ENCODE peak calls at places on chromosomes 5 and 9, in eight cellular contexts. T is Peyer's patch, R is astrocyte of the cerebellum, W is Caco-2, O is GM10248, K is fibroblast of pulmonary artery, N is WERI-Rb-1, C is mammary epithelial cell. Y is an unnamed sample.
A peak's percentile ranks its signal among the peaks of the same experiment; 100 is the strongest.

GRCh38 chr5:170397059-170397458 is 7.9 kb upstream of the KCNMB1 start:
- DNase-seq in T (no peak), R (no peak), W (no peak), O (no peak), K (no peak), N (no peak), C (no peak), Y (no peak)

GRCh38 chr5:168364738-168365550 is 73.5 kb downstream of the WWC1 start:
- DNase-seq in T (no peak), R (peak; percentile 9), W (peak; percentile 86), O (no peak), K (peak; percentile 42), N (no peak), C (peak; percentile 60), Y (peak; percentile 66)

GRCh38 chr5:123035950-123036390 is 555 bp downstream of the PPIC start:
- DNase-seq in T (no peak), R (peak; percentile 5), W (peak; percentile 70), O (peak; percentile 42), K (peak; percentile 50), N (peak; percentile 43), C (peak; percentile 47), Y (peak; percentile 57)

GRCh38 chr5:143229896-143230675 is 173.4 kb downstream of the NR3C1 start:
- DNase-seq in T (no peak), R (no peak), W (no peak), O (peak; percentile 82), K (no peak), N (no peak), C (no peak), Y (peak; percentile 38)

GRCh38 chr5:180644129-180644824 is 5.1 kb downstream of the FLT4 start:
- DNase-seq in T (no peak), R (no peak), W (no peak), O (no peak), K (no peak), N (no peak), C (no peak), Y (no peak)

GRCh38 chr9:6270896-6271295 is 55.3 kb downstream of the IL33 start:
- DNase-seq in T (no peak), R (no peak), W (no peak), O (no peak), K (no peak), N (no peak), C (peak; percentile 6), Y (no peak)

GRCh38 chr9:78103971-78104433 is 72.4 kb upstream of the GNAQ start:
- DNase-seq in T (no peak), R (no peak), W (no peak), O (no peak), K (no peak), N (no peak), C (no peak), Y (no peak)

GRCh38 chr9:38067892-38068615 is 973 bp downstream of the SHB start:
- DNase-seq in T (no peak), R (no peak), W (peak; percentile 20), O (no peak), K (no peak), N (no peak), C (no peak), Y (no peak)

GRCh38 chr5:179801304-179802206 is 5.1 kb downstream of the MGAT4B start:
- DNase-seq in T (peak; percentile 75), R (no peak), W (peak; percentile 46), O (peak; percentile 80), K (peak; percentile 59), N (no peak), C (peak; percentile 18), Y (no peak)

GRCh38 chr9:93679536-93680444 is 103.4 kb downstream of the PHF2 start:
- DNase-seq in T (no peak), R (no peak), W (no peak), O (no peak), K (no peak), N (peak; percentile 11), C (no peak), Y (no peak)

GRCh38 chr5:61610262-61611024 is 278.4 kb downstream of the ZSWIM6 start:
- DNase-seq in T (no peak), R (no peak), W (no peak), O (no peak), K (no peak), N (no peak), C (no peak), Y (no peak)

GRCh38 chr5:143248822-143249579 is 154.5 kb downstream of the NR3C1 start:
- DNase-seq in T (no peak), R (peak; percentile 34), W (no peak), O (no peak), K (peak; percentile 65), N (no peak), C (peak; percentile 88), Y (no peak)

GRCh38 chr5:124234022-124234899 is 512.2 kb downstream of the ZNF608 start:
- DNase-seq in T (no peak), R (no peak), W (no peak), O (no peak), K (peak; percentile 3), N (no peak), C (no peak), Y (no peak)

GRCh38 chr9:12538842-12539584 is 154.2 kb upstream of the TYRP1 start:
- DNase-seq in T (no peak), R (no peak), W (no peak), O (no peak), K (no peak), N (peak; percentile 8), C (no peak), Y (no peak)

GRCh38 chr5:162227075-162227474 is 159.5 kb downstream of the GABRG2 start:
- DNase-seq in T (no peak), R (no peak), W (no peak), O (no peak), K (no peak), N (no peak), C (no peak), Y (no peak)

GRCh38 chr5:173331956-173332479 is 3.8 kb upstream of the STC2 start:
- DNase-seq in T (peak; percentile 42), R (peak; percentile 61), W (peak; percentile 93), O (peak; percentile 90), K (peak; percentile 89), N (peak; percentile 87), C (peak; percentile 65), Y (peak; percentile 86)

GRCh38 chr5:130845049-130845765 is 319.8 kb downstream of the HINT1 start:
- DNase-seq in T (no peak), R (no peak), W (no peak), O (no peak), K (no peak), N (no peak), C (no peak), Y (no peak)

GRCh38 chr9:136177224-136177623 is 27.7 kb downstream of the LHX3 start:
- DNase-seq in T (no peak), R (no peak), W (no peak), O (no peak), K (no peak), N (peak; percentile 20), C (no peak), Y (no peak)

GRCh38 chr5:151137067-151137825 is 20.3 kb downstream of the ANXA6 start:
- DNase-seq in T (no peak), R (no peak), W (no peak), O (no peak), K (no peak), N (no peak), C (no peak), Y (no peak)
- TF ChIP-seq CTCF in T (no peak), R (no peak), W (no peak), O (no peak), K (no peak), N (no peak), C (no peak), Y (no peak)

GRCh38 chr5:77144837-77145139 is 57.7 kb upstream of the ZBED3 start:
- DNase-seq in T (no peak), R (no peak), W (no peak), O (no peak), K (no peak), N (no peak), C (no peak), Y (no peak)
- TF ChIP-seq CTCF in T (no peak), R (no peak), W (no peak), O (no peak), K (no peak), N (no peak), C (no peak), Y (no peak)

DNA sequence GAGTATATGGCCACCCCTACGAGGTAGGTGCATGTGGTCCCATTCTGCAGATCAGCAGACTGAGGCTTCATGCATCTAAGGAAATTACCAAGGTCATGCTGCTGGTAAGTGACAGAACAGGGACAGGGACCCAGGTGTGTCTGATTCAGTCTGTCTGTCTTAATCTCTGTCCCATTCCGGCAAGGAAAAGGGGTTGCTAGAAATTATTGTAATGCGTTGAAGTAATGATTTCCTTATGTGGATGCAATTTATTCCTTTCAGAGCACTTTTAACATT is 76.8 kb downstream of the AMBP start:
- DNase-seq in T (no peak), R (no peak), W (no peak), O (no peak), K (no peak), N (no peak), C (no peak), Y (no peak)
- TF ChIP-seq CTCF in T (no peak), R (no peak), W (no peak), O (no peak), K (no peak), N (no peak), C (no peak), Y (no peak)

GRCh38 chr9:118121361-118121760 is 417.2 kb downstream of the TLR4 start:
- DNase-seq in T (no peak), R (no peak), W (no peak), O (no peak), K (no peak), N (no peak), C (peak; percentile 40), Y (no peak)
- TF ChIP-seq CTCF in T (no peak), R (no peak), W (no peak), O (no peak), K (no peak), N (no peak), C (no peak), Y (no peak)

DNA sequence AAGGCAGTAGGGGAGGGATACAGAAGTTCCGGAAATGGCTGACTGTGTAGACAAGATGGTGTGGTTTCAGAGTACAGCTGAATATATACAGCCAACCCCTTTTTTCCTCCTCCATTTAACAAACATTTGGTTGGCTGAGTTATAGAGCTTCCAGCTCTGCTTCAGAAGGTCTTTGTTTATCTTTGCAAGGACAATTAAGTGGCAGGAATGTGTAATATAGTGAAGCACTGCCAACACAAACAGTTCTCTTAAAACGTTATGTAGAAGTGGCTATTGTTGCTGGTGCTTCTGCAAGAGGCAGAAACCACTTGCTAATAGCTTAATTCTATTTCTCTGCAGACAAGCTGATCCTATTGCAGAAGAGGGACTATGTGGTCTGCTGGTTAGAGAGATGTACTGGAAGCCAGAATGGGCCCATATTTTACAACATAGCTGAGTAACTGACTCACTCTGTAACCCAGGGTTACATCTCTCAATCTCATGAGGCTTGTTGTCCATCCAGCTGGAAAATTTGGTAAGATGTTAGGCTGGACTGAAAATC is 62.7 kb upstream of the OSMR start:
- DNase-seq in T (no peak), R (peak; percentile 98), W (peak; percentile 6), O (no peak), K (peak; percentile 93), N (no peak), C (peak; percentile 42), Y (no peak)
- TF ChIP-seq CTCF in T (peak; percentile 49), R (peak; percentile 13), W (no peak), O (no peak), K (no peak), N (no peak), C (no peak), Y (no peak)